ENCODE peak calls at places on chromosomes 4 and X, in six cellular contexts. K is NCI-H748 treated with DMSO at 0.1 percent for 48 hours, V is NCI-H510A treated with DMSO at 0.1 percent for 48 hours, Y is T-helper 9 cell, L is lower lobe of right lung, P is H7. M is an unnamed sample.

GRCh38 chr4:131370846-131371245 is 1778.2 kb upstream of the PCDH10 start:
- DNase-seq in V (peak; percentile 78), P (no peak), K (peak; percentile 72), L (no peak), Y (no peak), M (no peak)

GRCh38 chrX:41481264-41482109 is 34.3 kb downstream of the NYX start:
- DNase-seq in L (no peak), P (peak; percentile 77), V (no peak), K (no peak), Y (no peak), M (no peak)

GRCh38 chr4:8919651-8920288 is 48.1 kb upstream of the HMX1 start:
- DNase-seq in Y (no peak), K (no peak), V (no peak), P (peak; percentile 14), L (no peak), M (no peak)

GRCh38 chr4:25457053-25457715 is 80.1 kb downstream of the ANAPC4 start:
- DNase-seq in P (no peak), V (no peak), L (no peak), Y (no peak), K (no peak), M (no peak)

GRCh38 chrX:17788439-17788838 is 51.1 kb downstream of the SCML1 start:
- DNase-seq in L (peak; percentile 47), K (peak; percentile 44), P (peak; percentile 91), Y (peak; percentile 18), V (no peak), M (peak; percentile 29)

GRCh38 chr4:67871867-67872266 is 11.9 kb downstream of the TMPRSS11D start:
- DNase-seq in L (no peak), K (peak; percentile 26), P (peak; percentile 27), Y (no peak), V (peak; percentile 38), M (no peak)

GRCh38 chr4:95124906-95125504 is 367.2 kb downstream of the BMPR1B start:
- DNase-seq in V (peak; percentile 6), Y (no peak), L (no peak), K (no peak), P (peak; percentile 21), M (no peak)

GRCh38 chrX:153878969-153879653 is 6.9 kb downstream of the L1CAM start:
- DNase-seq in V (no peak), K (no peak), P (peak; percentile 76), Y (no peak), L (no peak), M (no peak)

GRCh38 chr4:54553001-54553400 is 104.8 kb upstream of the KIT start:
- DNase-seq in Y (no peak), L (no peak), P (no peak), K (no peak), V (no peak), M (no peak)

GRCh38 chr4:137524642-137525384 is 7.5 kb downstream of the PCDH18 start:
- DNase-seq in L (no peak), Y (no peak), V (no peak), K (no peak), P (no peak), M (no peak)

GRCh38 chrX:153225438-153226098 is 46.5 kb downstream of the MAGEA1 start:
- DNase-seq in P (no peak), L (peak; percentile 51), K (no peak), V (no peak), Y (no peak), M (no peak)

GRCh38 chr4:174394915-174395314 is 111.2 kb downstream of the CEP44 start:
- DNase-seq in K (no peak), Y (no peak), L (no peak), P (no peak), V (no peak), M (no peak)

GRCh38 chr4:71184195-71184781 is 154.5 kb upstream of the SLC4A4 start:
- DNase-seq in V (peak; percentile 84), P (peak; percentile 58), Y (peak; percentile 10), L (no peak), K (peak; percentile 16), M (peak; percentile 28)

GRCh38 chr4:89482248-89482647 is 174.6 kb upstream of the GPRIN3 start:
- DNase-seq in V (peak; percentile 3), Y (no peak), P (peak; percentile 54), L (no peak), K (peak; percentile 5), M (no peak)

GRCh38 chrX:12885508-12885907 is 18.6 kb downstream of the TLR7 start:
- DNase-seq in V (no peak), K (no peak), P (no peak), Y (no peak), L (no peak), M (no peak)

GRCh38 chr4:112425823-112426222 is 90.2 kb downstream of the NEUROG2 start:
- DNase-seq in L (no peak), V (no peak), K (no peak), Y (no peak), P (no peak), M (no peak)

GRCh38 chr4:176266026-176266425 is 3.0 kb downstream of the ASB5 start:
- DNase-seq in P (no peak), K (no peak), L (no peak), Y (no peak), V (no peak), M (no peak)

GRCh38 chr4:76305033-76305687 is 1.4 kb upstream of the STBD1 start:
- DNase-seq in L (no peak), K (no peak), P (no peak), Y (no peak), V (no peak), M (no peak)

GRCh38 chr4:182973421-182974340 is 56.5 kb upstream of the DCTD start:
- DNase-seq in Y (no peak), K (no peak), L (no peak), P (no peak), V (no peak), M (no peak)

GRCh38 chr4:10605746-10606482 is 78.7 kb downstream of the CLNK start:
- DNase-seq in V (no peak), P (no peak), Y (no peak), K (no peak), L (no peak), M (no peak)

GRCh38 chrX:103918050-103918449 is 44.4 kb upstream of the TMSB15B start:
- DNase-seq in L (peak; percentile 43), P (peak; percentile 81), V (peak; percentile 64), K (peak; percentile 46), Y (peak; percentile 26), M (peak; percentile 6)

GRCh38 chr4:87322754-87323153 is at the start of gene HSD17B13:
- DNase-seq in P (no peak), V (no peak), Y (no peak), L (no peak), K (no peak), M (no peak)

GRCh38 chr4:165740911-165741310 is 132.1 kb upstream of the TLL1 start:
- DNase-seq in V (no peak), L (no peak), P (no peak), Y (no peak), K (no peak), M (no peak)

GRCh38 chr4:38509551-38509950 is 154.4 kb upstream of the KLF3 start:
- DNase-seq in P (no peak), L (no peak), V (no peak), Y (peak; percentile 16), K (no peak), M (peak; percentile 49)

GRCh38 chr4:157220026-157220881 is at the start of gene GRIA2:
- DNase-seq in L (peak; percentile 53), Y (no peak), V (peak; percentile 23), P (peak; percentile 87), K (peak; percentile 70), M (no peak)

GRCh38 chrX:139194571-139195280 is 335.8 kb upstream of the F9 start:
- DNase-seq in P (peak; percentile 71), Y (no peak), K (peak; percentile 31), V (no peak), L (peak; percentile 55), M (no peak)

GRCh38 chr4:180527993-180528392 is 1715.2 kb upstream of the TENM3 start:
- DNase-seq in V (no peak), K (no peak), Y (no peak), L (no peak), P (no peak), M (no peak)

GRCh38 chrX:17655232-17656034 is 81.9 kb upstream of the SCML1 start:
- DNase-seq in L (no peak), V (peak; percentile 54), P (peak; percentile 76), K (no peak), Y (no peak), M (no peak)

GRCh38 chr4:8090312-8090711 is 68.3 kb downstream of the ABLIM2 start:
- DNase-seq in L (no peak), Y (no peak), P (no peak), V (no peak), K (no peak), M (no peak)

GRCh38 chr4:137131201-137131600 is 401.1 kb downstream of the PCDH18 start:
- DNase-seq in L (no peak), K (no peak), Y (no peak), P (no peak), V (no peak), M (no peak)

GRCh38 chr4:8917321-8917811 is 45.7 kb upstream of the HMX1 start:
- DNase-seq in P (peak; percentile 16), V (no peak), Y (no peak), L (peak; percentile 38), K (no peak), M (no peak)

GRCh38 chr4:12692815-12693214 is 791.3 kb downstream of the RAB28 start:
- DNase-seq in K (no peak), Y (no peak), P (no peak), V (no peak), L (no peak), M (no peak)

GRCh38 chrX:74800062-74800461 is 125.2 kb downstream of the NEXMIF start:
- DNase-seq in K (no peak), V (no peak), Y (no peak), P (no peak), L (no peak), M (no peak)

GRCh38 chr4:78517050-78517652 is 34.4 kb upstream of the ANXA3 start:
- DNase-seq in K (peak; percentile 32), P (peak; percentile 21), L (no peak), Y (no peak), V (peak; percentile 5), M (no peak)

M was measured in T-cell.